ENCODE peak calls at places on chromosomes 7 and 10, in ten cellular contexts. J is neuronal stem cell, X is GM23338, S is Calu3, R is skeletal muscle cell, Z is psoas muscle, Y is AML-193, D is fibroblast of the conjunctiva, K is GM12865, W is H54. U is an unnamed sample.
A peak's percentile ranks its signal among the peaks of the same experiment; 100 is the strongest.

GRCh38 chr10:37703833-37704382 is 153.5 kb downstream of the ZNF248 start:
- DNase-seq in J (no peak), X (no peak), S (no peak), R (no peak), Z (no peak), Y (no peak), D (no peak), K (no peak), W (no peak), U (no peak)

GRCh38 chr10:17228081-17229015 is at the start of gene VIM:
- DNase-seq in J (peak; percentile 87), X (peak; percentile 92), S (peak; percentile 90), R (peak; percentile 87), Z (peak; percentile 92), Y (peak; percentile 76), D (peak; percentile 98), K (peak; percentile 86), W (peak; percentile 70), U (peak; percentile 85)

GRCh38 chr10:116891208-116891607 is 41.9 kb downstream of the ENO4 start:
- DNase-seq in J (no peak), X (no peak), S (no peak), R (peak; percentile 81), Z (no peak), Y (no peak), D (peak; percentile 64), K (no peak), W (peak; percentile 26), U (no peak)

GRCh38 chr7:106573738-106574137 is 87.2 kb downstream of the CCDC71L start:
- DNase-seq in J (no peak), X (no peak), S (no peak), R (no peak), Z (no peak), Y (no peak), D (no peak), K (no peak), W (no peak), U (no peak)

GRCh38 chr7:152522551-152522950 is 86.7 kb upstream of the KMT2C start:
- DNase-seq in J (no peak), X (peak; percentile 25), S (no peak), R (peak; percentile 4), Z (peak; percentile 31), Y (no peak), D (no peak), K (no peak), W (no peak), U (no peak)

GRCh38 chr7:135771961-135772638 is 23.5 kb upstream of the FAM180A start:
- DNase-seq in J (no peak), X (no peak), S (no peak), R (peak; percentile 83), Z (no peak), Y (no peak), D (peak; percentile 43), K (no peak), W (no peak), U (no peak)

GRCh38 chr10:78952686-78953085 is 116.1 kb upstream of the ZMIZ1 start:
- DNase-seq in J (no peak), X (no peak), S (no peak), R (no peak), Z (peak; percentile 75), Y (no peak), D (peak; percentile 26), K (no peak), W (peak; percentile 59), U (no peak)

GRCh38 chr7:39651262-39651661 is 27.9 kb downstream of the RALA start:
- DNase-seq in J (no peak), X (no peak), S (no peak), R (no peak), Z (no peak), Y (no peak), D (no peak), K (no peak), W (no peak), U (no peak)

GRCh38 chr10:101538481-101538880 is 49.6 kb downstream of the POLL start:
- DNase-seq in J (no peak), X (no peak), S (no peak), R (no peak), Z (no peak), Y (no peak), D (no peak), K (no peak), W (no peak), U (no peak)

GRCh38 chr10:122014652-122015248 is 25.8 kb downstream of the TACC2 start:
- DNase-seq in J (no peak), X (no peak), S (no peak), R (no peak), Z (no peak), Y (no peak), D (no peak), K (no peak), W (no peak), U (no peak)

GRCh38 chr10:14879055-14879800 is 562 bp downstream of the SUV39H2 start:
- DNase-seq in J (no peak), X (peak; percentile 52), S (peak; percentile 5), R (no peak), Z (no peak), Y (no peak), D (no peak), K (peak; percentile 44), W (peak; percentile 28), U (peak; percentile 13)

GRCh38 chr7:143494622-143495021 is 16.9 kb downstream of the TAS2R41 start:
- DNase-seq in J (no peak), X (peak; percentile 53), S (no peak), R (no peak), Z (no peak), Y (no peak), D (no peak), K (no peak), W (no peak), U (no peak)

GRCh38 chr10:34732926-34733325 is 82.2 kb downstream of the PARD3 start:
- DNase-seq in J (no peak), X (peak; percentile 77), S (no peak), R (no peak), Z (no peak), Y (no peak), D (no peak), K (peak; percentile 8), W (no peak), U (no peak)

GRCh38 chr7:78279035-78279434 is 480.5 kb downstream of the PHTF2 start:
- DNase-seq in J (no peak), X (no peak), S (no peak), R (peak; percentile 44), Z (no peak), Y (no peak), D (peak; percentile 14), K (no peak), W (peak; percentile 23), U (no peak)

GRCh38 chr7:47451851-47452205 is 130.1 kb downstream of the TNS3 start:
- DNase-seq in J (no peak), X (no peak), S (no peak), R (no peak), Z (no peak), Y (no peak), D (no peak), K (no peak), W (no peak), U (no peak)

GRCh38 chr7:139733751-139734150 is 44.0 kb downstream of the HIPK2 start:
- DNase-seq in J (no peak), X (no peak), S (no peak), R (no peak), Z (no peak), Y (no peak), D (no peak), K (no peak), W (no peak), U (no peak)

GRCh38 chr7:32218741-32219283 is 148.6 kb upstream of the PDE1C start:
- DNase-seq in J (no peak), X (no peak), S (no peak), R (no peak), Z (no peak), Y (no peak), D (no peak), K (no peak), W (no peak), U (no peak)

GRCh38 chr7:159008417-159008816 is 136.2 kb downstream of the VIPR2 start:
- DNase-seq in J (no peak), X (no peak), S (no peak), R (no peak), Z (no peak), Y (no peak), D (no peak), K (no peak), W (no peak), U (no peak)

GRCh38 chr7:77783540-77783939 is 14.7 kb downstream of the TMEM60 start:
- DNase-seq in J (no peak), X (no peak), S (no peak), R (no peak), Z (no peak), Y (no peak), D (no peak), K (no peak), W (no peak), U (no peak)

GRCh38 chr10:6674282-6674681 is 94.2 kb upstream of the PRKCQ start:
- DNase-seq in J (no peak), X (no peak), S (no peak), R (no peak), Z (no peak), Y (peak; percentile 8), D (no peak), K (no peak), W (no peak), U (no peak)

GRCh38 chr7:150379590-150380379 is 655 bp downstream of the ZNF775 start:
- DNase-seq in J (no peak), X (no peak), S (no peak), R (no peak), Z (no peak), Y (peak; percentile 14), D (no peak), K (peak; percentile 70), W (peak; percentile 48), U (no peak)

GRCh38 chr10:34580643-34581042 is 234.5 kb downstream of the PARD3 start:
- DNase-seq in J (no peak), X (no peak), S (no peak), R (peak; percentile 72), Z (no peak), Y (no peak), D (peak; percentile 39), K (no peak), W (peak; percentile 11), U (no peak)

GRCh38 chr7:51327287-51327717 is 10.7 kb upstream of the COBL start:
- DNase-seq in J (no peak), X (peak; percentile 96), S (no peak), R (no peak), Z (no peak), Y (no peak), D (no peak), K (no peak), W (no peak), U (no peak)

GRCh38 chr10:63363951-63364350 is 101.8 kb downstream of the JMJD1C start:
- DNase-seq in J (no peak), X (no peak), S (no peak), R (no peak), Z (no peak), Y (no peak), D (no peak), K (no peak), W (no peak), U (no peak)

GRCh38 chr7:129438839-129439640 is 4.8 kb downstream of the STRIP2 start:
- DNase-seq in J (no peak), X (no peak), S (peak; percentile 27), R (peak; percentile 34), Z (no peak), Y (peak; percentile 37), D (peak; percentile 42), K (no peak), W (peak; percentile 26), U (no peak)

GRCh38 chr10:6843477-6843876 is 263.4 kb upstream of the PRKCQ start:
- DNase-seq in J (no peak), X (no peak), S (no peak), R (no peak), Z (no peak), Y (peak; percentile 45), D (no peak), K (peak; percentile 51), W (no peak), U (no peak)

GRCh38 chr7:108045154-108045553 is 42.2 kb upstream of the LAMB1 start:
- DNase-seq in J (no peak), X (no peak), S (no peak), R (peak; percentile 57), Z (no peak), Y (no peak), D (no peak), K (no peak), W (no peak), U (no peak)

GRCh38 chr7:134920026-134920758 is 66.1 kb upstream of the AGBL3 start:
- DNase-seq in J (no peak), X (no peak), S (no peak), R (peak; percentile 83), Z (no peak), Y (no peak), D (peak; percentile 89), K (peak; percentile 61), W (no peak), U (no peak)